ENCODE peak calls at places on chromosomes 7 and 10, in eight cellular contexts. T is CD4-positive, CD25-positive, alpha-beta regulatory T cell; U is psoas muscle; S is heart left ventricle; M is breast epithelium; J is transverse colon; P is esophagus squamous epithelium; O is keratinocyte. X is an unnamed sample.

GRCh38 chr10:132272061-132272766 is 35.5 kb downstream of the STK32C start:
- DNase-seq in T (no peak), U (peak; percentile 23), S (peak; percentile 29), M (no peak), J (peak; percentile 18), P (no peak), O (no peak), X (no peak)

GRCh38 chr10:75568721-75569120 is 137.3 kb downstream of the LRMDA start:
- DNase-seq in T (no peak), U (no peak), S (no peak), M (no peak), J (no peak), P (no peak), O (no peak), X (peak; percentile 26)

GRCh38 chr7:23011222-23011924 is 2.6 kb downstream of the HYCC1 start:
- DNase-seq in T (no peak), U (no peak), S (no peak), M (no peak), J (no peak), P (no peak), O (no peak), X (no peak)

GRCh38 chr7:39507866-39508551 is 58.2 kb upstream of the YAE1 start:
- DNase-seq in T (no peak), U (no peak), S (peak; percentile 27), M (no peak), J (no peak), P (no peak), O (no peak), X (no peak)

GRCh38 chr7:73449422-73449821 is 15.8 kb downstream of the FZD9 start:
- DNase-seq in T (no peak), U (no peak), S (no peak), M (no peak), J (no peak), P (no peak), O (no peak), X (no peak)

GRCh38 chr10:79050896-79051555 is 17.7 kb upstream of the ZMIZ1 start:
- DNase-seq in T (no peak), U (no peak), S (peak; percentile 13), M (no peak), J (no peak), P (no peak), O (no peak), X (no peak)

GRCh38 chr7:28061824-28062196 is 118.8 kb downstream of the JAZF1 start:
- DNase-seq in T (no peak), U (no peak), S (no peak), M (no peak), J (no peak), P (no peak), O (no peak), X (no peak)

GRCh38 chr7:55304363-55304762 is 60.8 kb upstream of the LANCL2 start:
- DNase-seq in T (no peak), U (no peak), S (no peak), M (no peak), J (no peak), P (no peak), O (no peak), X (no peak)

GRCh38 chr10:3548702-3549101 is 236.3 kb downstream of the KLF6 start:
- DNase-seq in T (no peak), U (no peak), S (no peak), M (no peak), J (no peak), P (no peak), O (no peak), X (no peak)

GRCh38 chr10:5014936-5015335 is 11.3 kb upstream of the AKR1C2 start:
- DNase-seq in T (no peak), U (no peak), S (no peak), M (no peak), J (no peak), P (no peak), O (no peak), X (no peak)

GRCh38 chr7:135326636-135327280 is 93.1 kb downstream of the STRA8 start:
- DNase-seq in T (no peak), U (no peak), S (no peak), M (no peak), J (no peak), P (no peak), O (no peak), X (no peak)

GRCh38 chr7:134121632-134122139 is 5.5 kb upstream of the LRGUK start:
- DNase-seq in T (no peak), U (no peak), S (no peak), M (no peak), J (no peak), P (no peak), O (no peak), X (no peak)

GRCh38 chr7:19116121-19117080 is 1.0 kb downstream of the TWIST1 start:
- DNase-seq in T (no peak), U (peak; percentile 20), S (peak; percentile 26), M (no peak), J (no peak), P (no peak), O (no peak), X (peak; percentile 42)

GRCh38 chr10:127117125-127117524 is 79.3 kb downstream of the INSYN2A start:
- DNase-seq in T (no peak), U (peak; percentile 47), S (peak; percentile 54), M (no peak), J (peak; percentile 35), P (no peak), O (peak; percentile 1), X (peak; percentile 14)

GRCh38 chr10:56583316-56583715 is 222.3 kb upstream of the ZWINT start:
- DNase-seq in T (no peak), U (no peak), S (no peak), M (no peak), J (no peak), P (no peak), O (no peak), X (peak; percentile 64)

GRCh38 chr7:133015879-133016278 is 66.0 kb downstream of the CHCHD3 start:
- DNase-seq in T (no peak), U (no peak), S (no peak), M (no peak), J (no peak), P (no peak), O (no peak), X (no peak)

GRCh38 chr10:287814-288213 is 152.6 kb downstream of the ZMYND11 start:
- DNase-seq in T (no peak), U (no peak), S (no peak), M (no peak), J (no peak), P (no peak), O (no peak), X (no peak)

GRCh38 chr7:101094791-101095375 is 9.6 kb downstream of the TRIM56 start:
- DNase-seq in T (no peak), U (peak; percentile 63), S (peak; percentile 42), M (no peak), J (peak; percentile 62), P (no peak), O (no peak), X (no peak)

GRCh38 chr7:105691692-105692564 is 110.6 kb upstream of the EFCAB10 start:
- DNase-seq in T (peak; percentile 92), U (peak; percentile 21), S (peak; percentile 74), M (peak; percentile 78), J (peak; percentile 62), P (peak; percentile 27), O (no peak), X (peak; percentile 54)

GRCh38 chr7:26856481-26856880 is 7.9 kb downstream of the SKAP2 start:
- DNase-seq in T (no peak), U (no peak), S (no peak), M (no peak), J (no peak), P (no peak), O (no peak), X (peak; percentile 64)
- H3K27me3 ChIP-seq in T (peaks cover 3% of the 10 kb centered on the region), U (peaks cover 15% of the 10 kb centered on the region), S (peaks cover 33% of the 10 kb centered on the region), M (no peaks in the 10 kb centered on the region), J (no peaks in the 10 kb centered on the region), P (no peaks in the 10 kb centered on the region), O (no peaks in the 10 kb centered on the region), X (no peaks in the 10 kb centered on the region)

GRCh38 chr7:81721428-81721827 is 48.4 kb downstream of the HGF start:
- DNase-seq in T (no peak), U (no peak), S (no peak), M (no peak), J (no peak), P (no peak), O (no peak), X (no peak)

GRCh38 chr7:81714306-81714705 is 55.5 kb downstream of the HGF start:
- DNase-seq in T (no peak), U (no peak), S (no peak), M (no peak), J (no peak), P (no peak), O (no peak), X (no peak)

GRCh38 chr7:81715984-81716588 is 53.8 kb downstream of the HGF start:
- DNase-seq in T (no peak), U (no peak), S (no peak), M (no peak), J (no peak), P (no peak), O (no peak), X (peak; percentile 42)

GRCh38 chr7:81725003-81725402 is 44.8 kb downstream of the HGF start:
- DNase-seq in T (no peak), U (no peak), S (no peak), M (no peak), J (no peak), P (no peak), O (no peak), X (no peak)

GRCh38 chr7:81719865-81720264 is 50.0 kb downstream of the HGF start:
- DNase-seq in T (no peak), U (no peak), S (no peak), M (no peak), J (no peak), P (no peak), O (no peak), X (no peak)
- H3K36me3 ChIP-seq in T (no peaks in the 10 kb centered on the region), U (no peaks in the 10 kb centered on the region), S (no peaks in the 10 kb centered on the region), M (no peaks in the 10 kb centered on the region), J (no peaks in the 10 kb centered on the region), P (no peaks in the 10 kb centered on the region), O (no peaks in the 10 kb centered on the region), X (no peaks in the 10 kb centered on the region)

GRCh38 chr7:42950417-42950816 is 18.2 kb downstream of the MRPL32 start:
- DNase-seq in T (no peak), U (no peak), S (no peak), M (no peak), J (no peak), P (no peak), O (no peak), X (no peak)

GRCh38 chr7:42956062-42956461 is 23.9 kb downstream of the MRPL32 start:
- DNase-seq in T (no peak), U (no peak), S (no peak), M (no peak), J (no peak), P (no peak), O (no peak), X (no peak)

GRCh38 chr7:42953989-42954388 is 21.8 kb downstream of the MRPL32 start:
- DNase-seq in T (no peak), U (no peak), S (no peak), M (no peak), J (no peak), P (no peak), O (no peak), X (no peak)

GRCh38 chr7:42947531-42947930 is 15.4 kb downstream of the MRPL32 start:
- DNase-seq in T (no peak), U (no peak), S (no peak), M (no peak), J (no peak), P (no peak), O (no peak), X (no peak)

GRCh38 chr7:42952328-42952727 is 20.2 kb downstream of the MRPL32 start:
- DNase-seq in T (no peak), U (no peak), S (no peak), M (no peak), J (no peak), P (no peak), O (no peak), X (no peak)
- H3K9me3 ChIP-seq in T (peaks cover 3% of the 10 kb centered on the region), U (no peaks in the 10 kb centered on the region), S (no peaks in the 10 kb centered on the region), M (no peaks in the 10 kb centered on the region), J (no peaks in the 10 kb centered on the region), P (no peaks in the 10 kb centered on the region), O (no peaks in the 10 kb centered on the region), X (no peaks in the 10 kb centered on the region)

GRCh38 chr10:100724531-100725027 is 20.8 kb upstream of the PAX2 start:
- DNase-seq in T (no peak), U (no peak), S (no peak), M (no peak), J (no peak), P (no peak), O (no peak), X (no peak)
- H3K27me3 ChIP-seq in T (peaks cover 42% of the 10 kb centered on the region), U (peaks cover 8% of the 10 kb centered on the region), S (peaks cover 74% of the 10 kb centered on the region), M (peaks cover 81% of the 10 kb centered on the region), J (peaks cover 98% of the 10 kb centered on the region), P (peaks cover 25% of the 10 kb centered on the region), O (peaks cover 82% of the 10 kb centered on the region), X (peaks cover 29% of the 10 kb centered on the region)